ENCODE peak calls at places on chromosomes 4 and X, in nine cellular contexts. Z, D, E, M, S, P, Y, I and X are unnamed samples.

GRCh38 chrX:4844376-4844775 is 1130.9 kb upstream of the PRKX start:
- DNase-seq in S (no peak), D (no peak), Y (no peak), P (no peak), Z (no peak), E (no peak), M (no peak), I (peak), X (no peak)

GRCh38 chr4:133147922-133148689 is 988 bp upstream of the PCDH10 start:
- DNase-seq in S (peak), E (peak), I (no peak), M (no peak), Y (no peak), P (no peak), D (peak), Z (no peak), X (no peak)

GRCh38 chrX:20973038-20973437 is 401.2 kb upstream of the CNKSR2 start:
- DNase-seq in E (no peak), I (no peak), P (no peak), Z (no peak), S (no peak), D (no peak), M (no peak), Y (no peak), X (no peak)

GRCh38 chrX:80285131-80285773 is 135.0 kb upstream of the TENT5D start:
- DNase-seq in S (peak), Z (peak), P (no peak), D (peak), M (no peak), I (peak), Y (no peak), E (no peak), X (peak)

GRCh38 chr4:158496030-158496741 is 25.5 kb upstream of the RXFP1 start:
- DNase-seq in P (peak), Z (peak), I (peak), D (peak), Y (no peak), E (peak), S (peak), M (no peak), X (no peak)

GRCh38 chr4:82372874-82373815 is 646 bp downstream of the HNRNPD start:
- DNase-seq in P (peak), E (peak), Z (peak), I (peak), D (peak), M (peak), S (peak), Y (peak), X (no peak)

GRCh38 chr4:5998333-5998936 is 19.8 kb downstream of the C4orf50 start:
- DNase-seq in Y (no peak), E (peak), M (peak), S (peak), P (no peak), I (peak), Z (peak), D (peak), X (no peak)

GRCh38 chr4:45662996-45663395 is 460.9 kb downstream of the GABRG1 start:
- DNase-seq in D (no peak), S (peak), Z (no peak), M (no peak), Y (no peak), I (peak), P (peak), E (peak), X (peak)

GRCh38 chr4:57628004-57628403 is 517.8 kb upstream of the IGFBP7 start:
- DNase-seq in S (no peak), I (no peak), Y (no peak), D (no peak), E (no peak), M (no peak), Z (no peak), P (no peak), X (no peak)

GRCh38 chr4:163701915-163702314 is 207.4 kb downstream of the TMA16 start:
- DNase-seq in S (peak), D (no peak), M (no peak), I (no peak), E (peak), Z (no peak), Y (no peak), P (no peak), X (no peak)

DNA sequence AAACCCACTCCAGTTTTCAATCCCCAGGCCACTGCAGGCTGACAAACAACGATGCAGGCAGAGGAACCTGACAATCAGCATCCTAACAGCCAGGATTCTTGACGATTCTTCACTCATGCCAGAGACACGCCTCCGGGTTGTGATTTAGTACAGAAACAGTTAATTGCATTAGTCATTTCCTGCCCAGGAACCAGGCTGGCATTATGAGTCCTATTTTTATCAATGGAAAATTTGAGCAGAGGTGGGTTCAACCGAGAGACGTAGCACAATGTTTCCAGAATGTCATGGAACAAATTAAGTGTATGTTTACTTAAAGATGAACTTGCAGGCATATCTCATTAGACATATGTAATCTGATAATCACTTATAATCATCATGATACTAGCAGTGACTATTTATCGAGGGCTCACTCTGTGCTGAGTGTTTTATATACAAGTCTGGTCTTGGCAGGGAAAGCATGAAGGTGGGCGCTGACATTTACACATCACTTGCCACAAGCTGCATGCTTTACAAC is 159.7 kb downstream of the NSUN7 start:
- DNase-seq in Y (no peak), D (no peak), E (peak), Z (no peak), M (no peak), P (no peak), S (peak), I (peak), X (no peak)
- TF ChIP-seq CTCF in Y (no peak), D (no peak), E (no peak), Z (no peak), M (no peak), P (no peak), S (no peak), I (no peak), X (no peak)

GRCh38 chrX:139759637-139760036 is 51.7 kb upstream of the MCF2 start:
- DNase-seq in S (peak), D (no peak), I (peak), Z (no peak), Y (no peak), P (no peak), M (no peak), E (peak), X (no peak)
- TF ChIP-seq CTCF in S (peak), D (peak), I (no peak), Z (peak), Y (no peak), P (peak), M (no peak), E (peak), X (peak)

GRCh38 chr4:181503800-181504364 is 739.3 kb upstream of the TENM3 start:
- DNase-seq in D (peak), M (no peak), P (no peak), S (no peak), Z (no peak), E (no peak), I (no peak), Y (no peak), X (no peak)
- TF ChIP-seq CTCF in D (no peak), M (no peak), P (no peak), S (no peak), Z (no peak), E (no peak), I (no peak), Y (no peak), X (no peak)

DNA sequence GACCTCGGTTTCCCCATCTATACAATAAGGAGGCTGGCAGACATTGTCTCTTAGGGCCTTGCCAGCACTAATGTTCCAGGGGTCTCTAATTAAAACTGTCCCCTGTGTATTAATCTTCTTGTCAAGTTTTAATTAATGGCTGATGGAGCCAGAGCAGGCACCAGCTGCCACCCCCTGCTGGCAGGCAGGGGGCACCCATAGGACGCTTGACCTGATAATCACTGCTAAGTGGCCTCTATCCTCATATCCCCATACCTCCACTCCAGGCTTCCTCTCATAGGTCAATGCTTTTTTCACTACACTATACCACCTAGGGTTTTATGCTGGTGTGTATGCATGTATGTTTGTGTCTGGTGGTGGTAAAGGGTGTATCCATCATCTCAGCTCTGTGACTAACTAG is 89.4 kb downstream of the EFNB1 start:
- DNase-seq in S (no peak), I (no peak), P (no peak), M (no peak), E (no peak), Y (no peak), Z (no peak), D (no peak), X (no peak)
- TF ChIP-seq CTCF in S (no peak), I (no peak), P (peak), M (no peak), E (no peak), Y (no peak), Z (no peak), D (no peak), X (no peak)

GRCh38 chrX:8037593-8038348 is 110.6 kb upstream of the PNPLA4 start:
- DNase-seq in I (no peak), P (no peak), S (no peak), D (no peak), Z (no peak), M (no peak), Y (no peak), E (no peak), X (no peak)

GRCh38 chrX:8043121-8043520 is 115.9 kb upstream of the PNPLA4 start:
- DNase-seq in Y (no peak), D (no peak), M (no peak), Z (no peak), S (no peak), P (no peak), I (no peak), E (no peak), X (no peak)

GRCh38 chrX:8044861-8045434 is 117.7 kb upstream of the PNPLA4 start:
- DNase-seq in Y (no peak), I (no peak), E (no peak), S (no peak), Z (no peak), P (no peak), D (no peak), M (no peak), X (no peak)

GRCh38 chrX:8043546-8043945 is 116.3 kb upstream of the PNPLA4 start:
- DNase-seq in M (no peak), D (no peak), Y (no peak), E (no peak), I (no peak), P (no peak), S (no peak), Z (no peak), X (no peak)

GRCh38 chrX:8042304-8042703 is 115.1 kb upstream of the PNPLA4 start:
- DNase-seq in D (no peak), M (no peak), P (no peak), I (no peak), Y (no peak), E (peak), S (no peak), Z (no peak), X (no peak)
- TF ChIP-seq CTCF in D (peak), M (no peak), P (no peak), I (no peak), Y (no peak), E (peak), S (no peak), Z (no peak), X (peak)

GRCh38 chr4:36388710-36389109 is 107.3 kb downstream of the DTHD1 start:
- DNase-seq in I (no peak), M (no peak), E (no peak), Y (no peak), Z (no peak), D (no peak), P (no peak), S (no peak), X (no peak)

GRCh38 chr4:36392049-36392448 is 110.6 kb downstream of the DTHD1 start:
- DNase-seq in M (no peak), D (no peak), E (no peak), I (no peak), S (no peak), P (no peak), Y (no peak), Z (no peak), X (peak)

GRCh38 chr4:36385951-36386561 is 104.6 kb downstream of the DTHD1 start:
- DNase-seq in I (no peak), E (no peak), Z (peak), M (no peak), P (no peak), S (no peak), D (no peak), Y (peak), X (no peak)

GRCh38 chr4:36386691-36387090 is 105.3 kb downstream of the DTHD1 start:
- DNase-seq in Z (no peak), P (no peak), S (no peak), M (no peak), E (no peak), Y (no peak), I (no peak), D (no peak), X (no peak)
- TF ChIP-seq CTCF in Z (no peak), P (no peak), S (no peak), M (no peak), E (no peak), Y (no peak), I (no peak), D (no peak), X (no peak)

DNA sequence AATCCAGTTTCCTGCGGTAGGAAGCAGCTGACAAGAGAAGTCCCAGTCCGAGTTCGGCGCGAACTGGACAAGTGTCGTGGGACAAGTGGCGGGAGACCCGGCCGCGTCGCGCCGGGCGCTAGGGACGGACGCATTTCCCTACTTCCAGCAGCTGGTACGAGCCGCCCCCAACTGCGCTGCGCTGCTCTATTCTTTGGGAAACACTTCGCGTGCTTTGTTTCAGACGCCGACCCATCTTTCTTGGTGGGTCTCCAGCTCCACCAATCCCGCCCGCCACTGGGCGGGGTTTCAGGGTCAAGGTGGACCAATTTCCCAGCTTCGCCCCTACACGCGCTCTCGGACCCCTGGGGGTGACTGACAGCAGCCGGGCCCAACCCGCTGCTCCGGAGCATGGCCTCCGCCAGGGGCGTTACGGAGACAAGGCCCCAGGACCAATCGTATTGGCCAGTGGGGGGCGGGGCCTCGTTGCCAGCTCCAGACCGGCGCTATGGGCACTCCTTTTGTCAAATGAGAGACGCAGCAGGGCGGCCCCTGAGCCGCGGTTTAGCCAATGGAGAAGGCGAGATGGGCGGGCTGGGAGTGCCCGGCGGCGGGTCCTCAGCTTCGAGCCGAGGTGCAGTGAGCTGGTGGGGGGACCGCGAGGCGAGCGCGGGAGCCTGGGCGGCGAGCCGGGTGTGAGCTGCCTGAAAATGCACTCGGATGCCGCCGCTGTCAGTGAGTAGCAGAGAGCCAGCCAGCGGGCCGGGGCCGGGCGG is at the start of gene DCUN1D4:
- DNase-seq in S (peak), Y (peak), D (peak), I (peak), P (peak), M (peak), E (peak), Z (peak), X (peak)
- TF ChIP-seq CTCF in S (peak), Y (peak), D (peak), I (no peak), P (peak), M (no peak), E (peak), Z (no peak), X (peak)

DNA sequence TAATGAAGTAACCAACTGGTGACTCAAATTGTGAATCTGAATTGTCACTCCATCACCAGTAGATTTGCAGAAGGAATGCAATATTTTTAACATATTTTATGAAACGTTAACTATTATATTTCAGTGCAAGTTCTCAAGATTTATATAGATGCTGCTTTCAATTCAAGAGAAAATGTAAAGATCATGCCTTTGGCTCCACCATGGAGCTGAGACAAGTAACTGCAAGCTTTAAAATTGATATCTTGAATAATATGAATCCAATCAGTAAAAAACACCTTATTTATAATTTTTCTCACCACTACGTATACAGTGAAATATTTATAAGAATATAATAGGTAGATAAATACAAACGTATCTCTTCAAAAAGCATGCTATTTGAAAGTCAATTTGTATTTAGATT is 27.8 kb upstream of the GALNTL6 start:
- DNase-seq in Y (no peak), Z (no peak), S (no peak), E (peak), D (no peak), I (no peak), P (no peak), M (no peak), X (no peak)
- TF ChIP-seq CTCF in Y (no peak), Z (no peak), S (no peak), E (no peak), D (no peak), I (no peak), P (no peak), M (no peak), X (no peak)